ENCODE peak calls at places on chromosomes 11 and 22, in six cellular contexts. B, V, E, A, I and Q are unnamed samples.

GRCh38 chr11:86118201-86118600 is 49.3 kb upstream of the PICALM start:
- DNase-seq in V (no peak), E (no peak), A (no peak), I (no peak), B (no peak), Q (no peak)

GRCh38 chr11:117171648-117172051 is 6.9 kb upstream of the SIDT2 start:
- DNase-seq in E (no peak), B (no peak), V (peak), A (no peak), I (peak), Q (no peak)

GRCh38 chr11:22343411-22344032 is 5.3 kb downstream of the SLC17A6 start:
- DNase-seq in V (no peak), A (no peak), I (no peak), E (no peak), B (peak), Q (no peak)

GRCh38 chr11:13405220-13405619 is 57.8 kb downstream of the BTBD10 start:
- DNase-seq in B (no peak), A (no peak), V (no peak), I (no peak), E (no peak), Q (no peak)

GRCh38 chr11:44096360-44097188 is 1.1 kb downstream of the EXT2 start:
- DNase-seq in B (no peak), A (peak), V (peak), I (no peak), E (no peak), Q (peak)

GRCh38 chr22:23397008-23397617 is 183.0 kb downstream of the IGLL1 start:
- DNase-seq in I (peak), A (no peak), E (no peak), V (no peak), B (no peak), Q (no peak)

GRCh38 chr11:27700351-27701261 is at the start of gene BDNF:
- DNase-seq in B (peak), I (no peak), A (no peak), E (no peak), V (peak), Q (peak)

GRCh38 chr11:113034591-113034990 is 73.4 kb downstream of the NCAM1 start:
- DNase-seq in I (no peak), B (no peak), E (no peak), A (no peak), V (no peak), Q (no peak)

GRCh38 chr11:47480762-47481161 is 31.8 kb upstream of the RAPSN start:
- DNase-seq in E (no peak), B (no peak), I (no peak), V (peak), A (no peak), Q (no peak)

GRCh38 chr22:41474878-41475451 is 6.0 kb downstream of the ACO2 start:
- DNase-seq in V (no peak), E (no peak), B (no peak), I (no peak), A (no peak), Q (no peak)

GRCh38 chr11:44300881-44301855 is 8.8 kb downstream of the ALX4 start:
- DNase-seq in A (no peak), B (no peak), I (no peak), E (no peak), V (no peak), Q (peak)

GRCh38 chr11:1102221-1102971 is 27.7 kb downstream of the MUC2 start:
- DNase-seq in V (no peak), B (no peak), I (no peak), E (no peak), A (peak), Q (no peak)

GRCh38 chr11:116657842-116658825 is 114.7 kb downstream of the BUD13 start:
- DNase-seq in B (no peak), A (no peak), E (no peak), I (no peak), V (no peak), Q (no peak)

DNA sequence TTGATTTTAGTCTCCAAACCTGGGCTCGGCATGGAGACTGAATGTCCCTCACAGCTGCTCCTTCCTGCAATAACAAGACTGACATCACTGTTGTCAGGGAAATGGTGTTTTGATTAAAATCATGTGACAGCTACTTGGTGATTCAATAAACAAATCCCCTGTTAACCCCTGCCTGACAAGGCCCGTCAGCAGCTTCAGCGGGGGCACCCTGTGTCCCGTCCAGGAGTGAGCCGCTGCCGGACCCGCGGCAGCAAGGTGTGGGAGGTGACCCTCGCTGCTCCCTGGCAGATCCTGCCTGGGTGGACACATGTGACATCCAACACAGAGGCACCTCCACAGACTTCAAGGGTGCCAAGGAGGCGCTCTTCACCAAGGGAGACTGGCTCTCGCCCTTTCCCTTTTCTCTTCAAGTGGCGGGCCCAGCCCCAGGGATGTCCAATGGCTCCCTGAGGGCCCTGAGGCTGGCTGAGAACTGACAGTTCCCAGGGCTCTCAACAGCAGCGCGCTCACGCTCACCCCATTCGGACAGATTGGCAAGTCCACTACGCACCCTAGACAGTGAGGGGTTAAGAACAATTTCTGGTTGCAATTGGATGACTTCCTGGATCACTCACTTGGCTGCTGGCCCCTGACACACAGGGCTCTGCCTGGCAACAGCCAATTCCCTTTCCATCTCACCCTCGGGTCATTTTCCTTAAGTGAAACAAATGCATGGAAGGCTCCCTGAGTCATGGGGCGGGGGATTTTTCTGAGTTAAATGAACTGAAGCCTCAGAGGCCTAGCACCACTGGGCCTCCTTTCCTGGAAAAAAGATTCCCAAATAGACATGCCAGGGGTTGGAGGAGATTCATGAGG is 30.7 kb downstream of the PPP2R1B start:
- DNase-seq in A (peak), V (peak), B (peak), E (peak), I (peak), Q (peak)
- TF ChIP-seq CTCF in A (no peak), V (no peak), B (no peak), E (no peak), I (no peak), Q (no peak)

DNA sequence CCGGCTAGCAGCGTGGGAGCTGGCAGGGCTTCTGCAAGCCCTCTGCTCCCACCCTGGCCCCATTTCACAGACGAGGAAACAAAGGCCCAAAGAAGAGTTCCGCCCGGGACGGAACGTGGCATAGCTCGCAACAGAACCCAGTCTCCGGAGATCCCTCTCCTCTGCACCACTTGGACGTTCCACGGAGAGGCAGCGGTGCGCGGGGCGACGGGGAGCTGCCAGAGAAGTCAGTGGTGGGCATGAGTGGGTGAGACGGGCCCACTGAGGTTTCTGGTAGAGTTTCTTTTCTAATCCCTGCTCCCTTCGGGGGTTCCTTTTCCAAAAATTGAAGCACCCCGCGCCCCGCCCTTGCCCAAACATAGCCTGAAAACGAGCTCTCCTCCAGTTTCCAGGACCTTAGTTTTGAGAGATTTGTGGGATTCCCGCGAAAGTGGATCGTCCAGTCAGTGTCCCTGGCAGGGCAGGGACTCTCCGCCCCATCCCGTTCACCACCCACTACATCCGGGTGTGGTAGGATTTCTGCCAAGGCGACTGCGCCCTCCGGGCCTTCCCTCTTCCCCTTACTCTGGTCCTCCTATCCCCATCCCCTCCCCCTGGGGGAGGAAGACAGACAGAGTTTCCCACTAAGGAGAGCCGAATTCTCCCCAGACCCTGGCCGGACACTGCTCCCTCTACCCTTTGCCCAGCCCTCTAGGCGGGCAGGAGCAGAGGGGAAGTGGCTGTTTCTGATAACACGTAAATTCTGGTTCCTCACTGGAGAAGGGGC is 764 bp upstream of the NECTIN1 start:
- DNase-seq in E (peak), I (no peak), A (peak), B (no peak), V (peak), Q (peak)
- TF ChIP-seq CTCF in E (no peak), I (no peak), A (no peak), B (no peak), V (no peak), Q (no peak)

DNA sequence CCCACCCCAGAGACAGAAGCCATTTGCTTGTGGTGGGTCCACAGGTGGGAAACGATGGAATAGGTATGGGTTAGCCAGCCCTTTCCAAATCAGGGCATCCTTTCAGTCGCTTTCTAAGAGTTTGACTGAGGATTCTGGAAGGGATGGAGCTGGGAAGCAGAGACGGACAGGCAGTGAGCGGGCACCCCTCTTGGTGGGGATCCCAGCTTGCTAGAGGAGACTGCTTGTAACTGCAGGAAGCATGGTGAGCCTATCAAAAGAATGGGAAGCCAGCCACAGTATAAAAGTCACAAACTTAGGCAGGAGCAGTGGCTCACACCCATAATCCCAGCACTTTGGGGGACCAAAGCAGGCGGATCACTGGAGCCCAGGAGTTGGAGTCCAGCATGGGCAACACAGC is 6.1 kb upstream of the PDGFB start:
- DNase-seq in V (no peak), I (no peak), E (no peak), B (no peak), A (no peak), Q (no peak)
- TF ChIP-seq CTCF in V (no peak), I (no peak), E (no peak), B (no peak), A (no peak), Q (no peak)

DNA sequence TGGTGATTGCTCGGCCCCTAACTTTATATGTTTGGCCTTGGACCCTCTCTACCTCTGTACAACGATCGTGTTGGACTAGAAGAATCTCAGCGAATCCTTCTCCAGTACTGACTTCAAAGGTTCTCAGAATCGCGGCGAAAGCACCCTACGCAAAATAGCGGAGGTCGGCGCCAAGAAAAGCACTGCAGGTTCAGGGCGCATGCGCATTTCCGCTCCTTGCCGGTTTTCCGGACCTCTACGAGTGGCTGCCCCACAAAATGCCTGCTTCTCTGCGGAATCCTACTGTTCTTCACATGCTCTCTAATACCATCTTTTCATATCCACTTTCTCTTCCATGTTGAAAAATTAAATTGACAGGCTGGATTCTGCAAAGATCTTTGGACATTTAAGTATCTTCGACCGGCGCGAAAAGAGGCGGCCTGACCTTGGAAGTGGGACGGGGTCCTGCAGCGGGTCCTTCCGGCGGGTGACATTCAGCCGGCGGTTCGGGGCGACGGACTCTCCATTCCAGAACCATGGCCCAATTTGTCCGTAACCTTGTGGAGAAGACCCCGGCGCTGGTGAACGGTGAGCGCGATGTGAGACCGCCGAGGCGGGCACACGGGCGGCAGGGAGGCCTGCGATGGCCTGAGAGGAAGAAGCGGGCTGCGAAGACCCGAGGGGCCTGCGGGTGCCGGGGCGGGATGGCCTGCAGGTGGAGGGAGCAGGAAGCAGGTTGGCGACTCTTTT is at the start of gene ATP5MG:
- DNase-seq in V (peak), A (peak), B (peak), I (peak), E (peak), Q (peak)
- TF ChIP-seq CTCF in V (no peak), A (no peak), B (no peak), I (no peak), E (no peak), Q (no peak)

GRCh38 chr22:27372969-27373670 is 428.4 kb downstream of the MN1 start:
- DNase-seq in I (no peak), V (no peak), E (peak), A (no peak), B (peak), Q (no peak)
- TF ChIP-seq CTCF in I (no peak), V (no peak), E (no peak), A (no peak), B (peak), Q (no peak)

DNA sequence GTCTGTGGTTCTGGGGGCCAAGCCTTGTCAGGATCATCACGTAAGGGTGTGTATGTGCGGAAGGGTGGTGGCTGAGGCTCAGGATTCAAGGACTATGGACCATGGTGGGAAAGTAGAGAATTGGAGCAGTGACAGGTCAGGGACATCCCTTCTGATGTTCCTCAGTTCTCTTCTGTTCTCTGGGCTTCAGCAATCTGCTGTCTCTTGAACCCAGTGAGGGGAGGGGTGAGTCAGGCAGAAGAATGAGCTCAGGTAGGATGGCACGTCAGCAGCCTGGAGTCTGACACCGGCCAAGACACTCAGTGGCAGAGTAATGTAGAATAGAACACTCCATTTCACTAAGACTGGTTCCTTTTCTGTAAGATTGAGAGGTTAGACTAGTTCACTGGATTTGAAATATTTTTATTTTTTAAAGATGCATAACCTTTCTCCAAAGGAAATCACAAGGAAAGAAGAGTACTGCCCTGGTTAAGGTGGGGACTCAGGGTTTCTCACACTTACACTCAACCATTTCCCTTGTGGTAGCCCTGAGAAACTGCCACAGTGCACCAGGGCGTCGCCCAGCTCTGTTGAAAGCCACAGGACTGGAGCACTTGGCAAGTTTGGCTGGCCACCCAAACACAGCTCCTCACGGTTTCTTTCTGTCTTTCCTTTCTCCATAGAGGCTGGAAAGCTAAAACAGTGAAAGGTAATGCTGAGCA is 23.2 kb upstream of the MICAL2 start:
- DNase-seq in V (peak), B (no peak), A (peak), E (no peak), I (no peak), Q (peak)
- TF ChIP-seq CTCF in V (peak), B (no peak), A (peak), E (no peak), I (no peak), Q (peak)

GRCh38 chr11:8315463-8315862 is 51.8 kb upstream of the LMO1 start:
- DNase-seq in I (no peak), V (no peak), A (peak), E (no peak), B (no peak), Q (no peak)

GRCh38 chr11:8323161-8323935 is 59.7 kb upstream of the LMO1 start:
- DNase-seq in I (no peak), E (no peak), A (peak), V (no peak), B (no peak), Q (no peak)

GRCh38 chr11:8317164-8317563 is 53.5 kb upstream of the LMO1 start:
- DNase-seq in I (no peak), V (peak), A (no peak), E (no peak), B (no peak), Q (peak)

GRCh38 chr11:8321876-8322275 is 58.2 kb upstream of the LMO1 start:
- DNase-seq in B (no peak), E (no peak), A (peak), I (no peak), V (no peak), Q (no peak)

GRCh38 chr11:8318536-8318935 is 54.9 kb upstream of the LMO1 start:
- DNase-seq in I (no peak), B (peak), A (peak), E (no peak), V (no peak), Q (no peak)
- TF ChIP-seq CTCF in I (no peak), B (peak), A (no peak), E (no peak), V (no peak), Q (peak)

DNA sequence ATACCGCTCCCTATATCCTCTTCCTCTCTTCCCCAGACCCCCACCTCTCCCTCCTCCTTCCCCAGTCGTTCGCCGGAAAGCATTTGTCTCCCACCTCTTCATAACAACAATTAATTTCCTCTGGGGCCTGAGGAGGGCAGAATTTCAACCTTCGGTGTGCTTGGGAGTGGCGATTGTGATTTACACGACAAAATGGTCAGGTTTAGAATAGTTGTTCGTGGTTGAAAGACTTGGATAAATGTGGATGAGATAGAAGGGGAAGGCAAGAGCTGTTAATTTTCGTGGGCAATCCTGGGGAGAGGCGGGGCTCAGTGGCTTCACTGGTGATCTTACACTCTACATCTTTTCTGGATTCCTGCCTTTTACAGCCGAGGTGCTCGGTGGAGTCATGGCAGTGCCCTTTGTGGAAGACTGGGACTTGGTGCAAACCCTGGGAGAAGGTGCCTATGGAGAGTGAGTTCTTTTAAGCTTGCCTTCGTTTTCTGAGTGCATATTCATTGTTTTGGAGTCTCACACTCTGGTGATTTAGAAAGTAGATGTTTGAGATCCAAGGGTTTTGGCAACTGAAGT is 1.5 kb downstream of the CHEK1 start:
- DNase-seq in A (no peak), V (no peak), E (no peak), B (no peak), I (no peak), Q (no peak)
- TF ChIP-seq CTCF in A (no peak), V (peak), E (no peak), B (no peak), I (no peak), Q (peak)

DNA sequence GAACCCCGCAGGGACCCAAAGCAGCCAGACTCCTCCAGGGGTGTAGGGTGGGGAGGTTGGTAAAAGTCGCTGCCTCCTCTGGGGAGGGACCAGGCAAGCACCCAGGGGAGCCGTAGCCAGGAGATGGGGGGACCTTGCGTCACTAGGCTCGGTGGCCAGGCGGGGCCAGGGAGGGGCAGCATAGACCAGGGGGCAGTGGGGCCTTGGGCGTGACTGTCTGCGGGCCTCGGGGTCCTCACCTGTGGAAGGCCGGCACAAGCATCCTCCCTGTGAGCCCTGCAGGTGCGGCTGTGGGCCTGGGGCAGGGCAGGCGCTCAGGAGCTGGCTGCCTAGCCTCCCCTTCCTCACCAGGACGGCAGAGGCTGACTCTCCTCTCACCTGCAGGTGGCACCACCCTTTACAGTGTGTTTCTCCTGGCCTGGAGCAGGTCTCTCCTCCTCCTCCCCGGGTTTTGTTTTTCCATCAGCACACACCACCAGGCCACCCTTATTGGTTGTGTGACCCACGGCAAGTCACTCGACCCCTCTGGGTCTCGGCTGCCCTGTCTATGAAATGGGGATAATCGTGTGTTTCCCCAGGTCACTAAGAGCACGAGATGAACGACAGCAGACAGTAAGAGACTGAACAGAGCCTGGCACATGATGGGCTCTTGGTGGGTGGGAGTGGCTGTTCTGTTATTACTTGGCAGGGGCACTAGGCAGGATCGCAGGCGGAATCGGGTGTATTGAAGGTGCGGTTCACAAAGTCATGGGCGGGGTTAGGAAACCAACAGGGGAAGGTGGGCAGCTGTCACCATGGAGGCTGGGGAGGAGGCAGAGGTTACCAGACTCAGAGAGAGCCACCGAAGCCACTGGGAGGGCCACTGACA is 52.7 kb downstream of the FLRT1 start:
- DNase-seq in V (no peak), A (no peak), B (no peak), I (no peak), E (no peak), Q (peak)
- TF ChIP-seq CTCF in V (peak), A (no peak), B (no peak), I (no peak), E (no peak), Q (peak)